ENCODE peak calls at places on chromosomes 11 and 22, in four cellular contexts. H is tibial artery, R is Right ventricle myocardium inferior, P is LHCN-M2. A is an unnamed sample.

GRCh38 chr11:82775218-82775617 is 41.6 kb upstream of the FAM181B start:
- DNase-seq in R (no peak), H (no peak), P (no peak), A (no peak)

GRCh38 chr11:77361184-77361583 is 59.7 kb upstream of the GDPD4 start:
- DNase-seq in H (no peak), P (peak), R (no peak), A (no peak)

GRCh38 chr11:541433-541885 is 4.1 kb downstream of the LRRC56 start:
- DNase-seq in P (no peak), R (no peak), H (no peak), A (no peak)

GRCh38 chr22:27456696-27457503 is 344.7 kb downstream of the MN1 start:
- DNase-seq in R (no peak), H (no peak), P (peak), A (no peak)

GRCh38 chr11:125504580-125504979 is 8.5 kb upstream of the FEZ1 start:
- DNase-seq in H (no peak), P (no peak), R (no peak), A (no peak)

GRCh38 chr11:30018443-30018842 is 1.6 kb upstream of the KCNA4 start:
- DNase-seq in H (no peak), R (peak), P (no peak), A (no peak)

GRCh38 chr11:13030857-13031256 is 21.7 kb downstream of the RASSF10 start:
- DNase-seq in R (peak), P (no peak), H (no peak), A (no peak)

GRCh38 chr11:29534831-29535230 is 482.0 kb downstream of the KCNA4 start:
- DNase-seq in P (peak), H (no peak), R (no peak), A (no peak)

GRCh38 chr22:24471570-24471969 is 23.6 kb upstream of the UPB1 start:
- DNase-seq in R (peak), P (peak), H (peak), A (no peak)

GRCh38 chr11:128711136-128711535 is 17.3 kb downstream of the FLI1 start:
- DNase-seq in R (no peak), P (no peak), H (no peak), A (no peak)

GRCh38 chr11:60872124-60872951 is 5.0 kb downstream of the ZP1 start:
- DNase-seq in R (no peak), P (peak), H (peak), A (no peak)

GRCh38 chr11:66639066-66639813 is 737 bp downstream of the RBM4 start:
- DNase-seq in R (no peak), H (no peak), P (peak), A (no peak)

GRCh38 chr22:42336527-42337227 is 66.2 kb upstream of the TCF20 start:
- DNase-seq in P (no peak), H (no peak), R (peak), A (no peak)

GRCh38 chr11:82003671-82004148 is 730.0 kb downstream of the FAM181B start:
- DNase-seq in R (no peak), H (no peak), P (no peak), A (no peak)

GRCh38 chr11:77094841-77095365 is 7.7 kb upstream of the OMP start:
- DNase-seq in R (no peak), P (no peak), H (peak), A (no peak)

GRCh38 chr22:43310311-43310710 is 32.9 kb downstream of the SCUBE1 start:
- DNase-seq in P (peak), R (peak), H (no peak), A (no peak)

GRCh38 chr11:94910779-94911178 is 62.6 kb downstream of the CWC15 start:
- DNase-seq in H (no peak), P (no peak), R (no peak), A (no peak)

GRCh38 chr11:57459112-57460016 is 964 bp upstream of the RTN4RL2 start:
- DNase-seq in H (no peak), R (no peak), P (no peak), A (no peak)

A was measured in coronary artery.